ENCODE peak calls at places on chromosomes 11 and 22, in four cellular contexts. One of them, this sample, is unnamed.

GRCh38 chr11:67439321-67440228 is 2.1 kb upstream of the PTPRCAP start:
- DNase-seq in colonic mucosa: peak
- DNase-seq in lower lobe of right lung: no peak
- DNase-seq in HL-60: peak
- DNase-seq in this sample: no peak

GRCh38 chr22:35102663-35103062 is 36.7 kb downstream of the ISX start:
- DNase-seq in colonic mucosa: peak
- DNase-seq in lower lobe of right lung: peak
- DNase-seq in HL-60: peak
- DNase-seq in this sample: no peak

GRCh38 chr22:45673482-45674175 is 2.0 kb downstream of the ATXN10 start:
- DNase-seq in HL-60: peak
- DNase-seq in lower lobe of right lung: no peak
- DNase-seq in colonic mucosa: no peak
- DNase-seq in this sample: no peak

GRCh38 chr11:82229346-82229745 is 504.3 kb downstream of the FAM181B start:
- DNase-seq in lower lobe of right lung: no peak
- DNase-seq in colonic mucosa: no peak
- DNase-seq in HL-60: no peak
- DNase-seq in this sample: no peak

GRCh38 chr22:27512283-27512761 is 289.2 kb downstream of the MN1 start:
- DNase-seq in HL-60: no peak
- DNase-seq in colonic mucosa: peak
- DNase-seq in lower lobe of right lung: peak
- DNase-seq in this sample: no peak

GRCh38 chr11:58579192-58580129 is 598 bp downstream of the ZFP91 start:
- DNase-seq in lower lobe of right lung: peak
- DNase-seq in HL-60: peak
- DNase-seq in colonic mucosa: peak
- DNase-seq in this sample: peak

GRCh38 chr22:46971141-46971775 is 208.8 kb downstream of the TBC1D22A start:
- DNase-seq in lower lobe of right lung: no peak
- DNase-seq in HL-60: no peak
- DNase-seq in colonic mucosa: no peak
- DNase-seq in this sample: no peak

GRCh38 chr11:96050435-96051182 is 126.7 kb upstream of the MTMR2 start:
- DNase-seq in HL-60: no peak
- DNase-seq in colonic mucosa: no peak
- DNase-seq in lower lobe of right lung: no peak
- DNase-seq in this sample: no peak

GRCh38 chr11:66415423-66415822 is 5.4 kb upstream of the NPAS4 start:
- DNase-seq in HL-60: no peak
- DNase-seq in lower lobe of right lung: no peak
- DNase-seq in colonic mucosa: no peak
- DNase-seq in this sample: no peak

GRCh38 chr22:49884075-49884474 is 30.4 kb downstream of the ZBED4 start:
- DNase-seq in lower lobe of right lung: no peak
- DNase-seq in HL-60: no peak
- DNase-seq in colonic mucosa: no peak
- DNase-seq in this sample: no peak

GRCh38 chr11:10076458-10077141 is 217.4 kb downstream of the SBF2 start:
- DNase-seq in HL-60: peak
- DNase-seq in lower lobe of right lung: no peak
- DNase-seq in colonic mucosa: peak
- DNase-seq in this sample: peak

GRCh38 chr11:41784513-41785335 is 325.3 kb upstream of the LRRC4C start:
- DNase-seq in colonic mucosa: peak
- DNase-seq in HL-60: no peak
- DNase-seq in lower lobe of right lung: no peak
- DNase-seq in this sample: no peak

GRCh38 chr11:7251836-7252682 is at the start of gene SYT9:
- DNase-seq in colonic mucosa: peak
- DNase-seq in lower lobe of right lung: peak
- DNase-seq in HL-60: no peak
- DNase-seq in this sample: peak

GRCh38 chr11:64801591-64802369 is 1.2 kb downstream of the MAP4K2 start:
- DNase-seq in lower lobe of right lung: no peak
- DNase-seq in HL-60: peak
- DNase-seq in colonic mucosa: no peak
- DNase-seq in this sample: no peak

GRCh38 chr11:119055901-119056300 is 1.1 kb downstream of the HYOU1 start:
- DNase-seq in HL-60: peak
- DNase-seq in lower lobe of right lung: no peak
- DNase-seq in colonic mucosa: no peak
- DNase-seq in this sample: no peak

GRCh38 chr22:46547883-46548244 is 10.4 kb upstream of the CELSR1 start:
- DNase-seq in lower lobe of right lung: peak
- DNase-seq in colonic mucosa: no peak
- DNase-seq in HL-60: no peak
- DNase-seq in this sample: no peak

GRCh38 chr11:102437026-102437425 is 15.5 kb downstream of the TMEM123 start:
- DNase-seq in HL-60: no peak
- DNase-seq in lower lobe of right lung: no peak
- DNase-seq in colonic mucosa: no peak
- DNase-seq in this sample: no peak

GRCh38 chr11:1460396-1460795 is 26.2 kb downstream of the MOB2 start:
- DNase-seq in HL-60: no peak
- DNase-seq in lower lobe of right lung: peak
- DNase-seq in colonic mucosa: peak
- DNase-seq in this sample: no peak

GRCh38 chr11:83319346-83319745 is 33.2 kb upstream of the CCDC90B start:
- DNase-seq in HL-60: no peak
- DNase-seq in lower lobe of right lung: no peak
- DNase-seq in colonic mucosa: no peak
- DNase-seq in this sample: no peak

GRCh38 chr11:118872403-118872821 is 11.3 kb upstream of the CXCR5 start:
- DNase-seq in HL-60: no peak
- DNase-seq in lower lobe of right lung: no peak
- DNase-seq in colonic mucosa: no peak
- DNase-seq in this sample: no peak

GRCh38 chr11:34395916-34396555 is 38.2 kb upstream of the ABTB2 start:
- DNase-seq in colonic mucosa: no peak
- DNase-seq in HL-60: no peak
- DNase-seq in lower lobe of right lung: no peak
- DNase-seq in this sample: no peak

GRCh38 chr22:32574957-32575893 is 100.6 kb downstream of the FBXO7 start:
- DNase-seq in HL-60: no peak
- DNase-seq in lower lobe of right lung: no peak
- DNase-seq in colonic mucosa: no peak
- DNase-seq in this sample: no peak

GRCh38 chr11:28490763-28491382 is 382.7 kb downstream of the METTL15 start:
- DNase-seq in HL-60: no peak
- DNase-seq in colonic mucosa: no peak
- DNase-seq in lower lobe of right lung: no peak
- DNase-seq in this sample: no peak

GRCh38 chr11:60984149-60984548 is 12.7 kb downstream of the CD6 start:
- DNase-seq in colonic mucosa: no peak
- DNase-seq in HL-60: no peak
- DNase-seq in lower lobe of right lung: no peak
- DNase-seq in this sample: no peak

GRCh38 chr11:7079545-7080135 is 9.2 kb upstream of the RBMXL2 start:
- DNase-seq in HL-60: no peak
- DNase-seq in colonic mucosa: no peak
- DNase-seq in lower lobe of right lung: no peak
- DNase-seq in this sample: no peak

GRCh38 chr11:131760191-131760951 is 390.0 kb downstream of the NTM start:
- DNase-seq in colonic mucosa: no peak
- DNase-seq in HL-60: no peak
- DNase-seq in lower lobe of right lung: no peak
- DNase-seq in this sample: peak

GRCh38 chr22:24208012-24208749 is 26.9 kb downstream of the SUSD2 start:
- DNase-seq in lower lobe of right lung: no peak
- DNase-seq in colonic mucosa: no peak
- DNase-seq in HL-60: peak
- DNase-seq in this sample: no peak

GRCh38 chr11:123511037-123511870 is 81.2 kb downstream of the GRAMD1B start:
- DNase-seq in colonic mucosa: peak
- DNase-seq in lower lobe of right lung: peak
- DNase-seq in HL-60: peak
- DNase-seq in this sample: peak

GRCh38 chr22:20319041-20319744 is 667 bp downstream of the DGCR6L start:
- DNase-seq in lower lobe of right lung: peak
- DNase-seq in HL-60: peak
- DNase-seq in colonic mucosa: no peak
- DNase-seq in this sample: no peak

GRCh38 chr11:105734422-105734821 is 124.5 kb downstream of the GRIA4 start:
- DNase-seq in HL-60: no peak
- DNase-seq in lower lobe of right lung: no peak
- DNase-seq in colonic mucosa: no peak
- DNase-seq in this sample: no peak

GRCh38 chr11:68331338-68331947 is 19.1 kb downstream of the LRP5 start:
- DNase-seq in HL-60: no peak
- DNase-seq in lower lobe of right lung: no peak
- DNase-seq in colonic mucosa: peak
- DNase-seq in this sample: no peak

GRCh38 chr11:70507466-70508230 is 109.3 kb downstream of the CTTN start:
- DNase-seq in HL-60: no peak
- DNase-seq in lower lobe of right lung: peak
- DNase-seq in colonic mucosa: no peak
- DNase-seq in this sample: no peak

GRCh38 chr22:37121887-37122591 is 12.5 kb upstream of the TMPRSS6 start:
- DNase-seq in HL-60: no peak
- DNase-seq in lower lobe of right lung: no peak
- DNase-seq in colonic mucosa: peak
- DNase-seq in this sample: no peak

GRCh38 chr11:6557761-6558674 is 45.4 kb downstream of the RRP8 start:
- DNase-seq in lower lobe of right lung: no peak
- DNase-seq in colonic mucosa: no peak
- DNase-seq in HL-60: no peak
- DNase-seq in this sample: no peak

GRCh38 chr11:47104337-47104950 is 72.2 kb downstream of the ARFGAP2 start:
- DNase-seq in lower lobe of right lung: no peak
- DNase-seq in colonic mucosa: no peak
- DNase-seq in HL-60: no peak
- DNase-seq in this sample: no peak

GRCh38 chr11:64347171-64347867 is 7.3 kb downstream of the CCDC88B start:
- DNase-seq in HL-60: peak
- DNase-seq in colonic mucosa: no peak
- DNase-seq in lower lobe of right lung: no peak
- DNase-seq in this sample: no peak

GRCh38 chr11:33598426-33599069 is 102.1 kb downstream of the C11orf91 start:
- DNase-seq in colonic mucosa: no peak
- DNase-seq in lower lobe of right lung: no peak
- DNase-seq in HL-60: no peak
- DNase-seq in this sample: no peak

GRCh38 chr11:74863410-74863809 is 85.5 kb downstream of the XRRA1 start:
- DNase-seq in colonic mucosa: no peak
- DNase-seq in HL-60: no peak
- DNase-seq in lower lobe of right lung: no peak
- DNase-seq in this sample: no peak
- TF ChIP-seq CTCF in colonic mucosa: no peak
- TF ChIP-seq CTCF in HL-60: no peak
- TF ChIP-seq CTCF in lower lobe of right lung: no peak
- TF ChIP-seq CTCF in this sample: no peak

GRCh38 chr11:32434387-32435151 is 770 bp downstream of the WT1 start:
- DNase-seq in HL-60: peak
- DNase-seq in colonic mucosa: no peak
- DNase-seq in lower lobe of right lung: no peak
- DNase-seq in this sample: peak
- TF ChIP-seq CTCF in HL-60: peak
- TF ChIP-seq CTCF in colonic mucosa: no peak
- TF ChIP-seq CTCF in lower lobe of right lung: no peak
- TF ChIP-seq CTCF in this sample: no peak

GRCh38 chr11:92211576-92212167 is 12.9 kb upstream of the FAT3 start:
- DNase-seq in lower lobe of right lung: no peak
- DNase-seq in colonic mucosa: no peak
- DNase-seq in HL-60: no peak
- DNase-seq in this sample: peak
- TF ChIP-seq CTCF in lower lobe of right lung: peak
- TF ChIP-seq CTCF in colonic mucosa: no peak
- TF ChIP-seq CTCF in HL-60: no peak
- TF ChIP-seq CTCF in this sample: peak

GRCh38 chr11:113974741-113975470 is at the start of gene HTR3A:
- DNase-seq in colonic mucosa: peak
- DNase-seq in lower lobe of right lung: peak
- DNase-seq in HL-60: no peak
- DNase-seq in this sample: peak
- TF ChIP-seq CTCF in colonic mucosa: no peak
- TF ChIP-seq CTCF in lower lobe of right lung: no peak
- TF ChIP-seq CTCF in HL-60: no peak
- TF ChIP-seq CTCF in this sample: no peak

GRCh38 chr22:38299758-38300157 is 17.5 kb downstream of the CSNK1E start:
- DNase-seq in lower lobe of right lung: no peak
- DNase-seq in HL-60: no peak
- DNase-seq in colonic mucosa: no peak
- DNase-seq in this sample: no peak

GRCh38 chr22:38300197-38300945 is 16.9 kb downstream of the CSNK1E start:
- DNase-seq in lower lobe of right lung: no peak
- DNase-seq in colonic mucosa: no peak
- DNase-seq in HL-60: no peak
- DNase-seq in this sample: no peak

GRCh38 chr22:38296372-38296771 is 20.9 kb downstream of the CSNK1E start:
- DNase-seq in lower lobe of right lung: no peak
- DNase-seq in colonic mucosa: no peak
- DNase-seq in HL-60: no peak
- DNase-seq in this sample: no peak

GRCh38 chr22:38299001-38299651 is 18.1 kb downstream of the CSNK1E start:
- DNase-seq in HL-60: no peak
- DNase-seq in colonic mucosa: no peak
- DNase-seq in lower lobe of right lung: no peak
- DNase-seq in this sample: no peak

DNA sequence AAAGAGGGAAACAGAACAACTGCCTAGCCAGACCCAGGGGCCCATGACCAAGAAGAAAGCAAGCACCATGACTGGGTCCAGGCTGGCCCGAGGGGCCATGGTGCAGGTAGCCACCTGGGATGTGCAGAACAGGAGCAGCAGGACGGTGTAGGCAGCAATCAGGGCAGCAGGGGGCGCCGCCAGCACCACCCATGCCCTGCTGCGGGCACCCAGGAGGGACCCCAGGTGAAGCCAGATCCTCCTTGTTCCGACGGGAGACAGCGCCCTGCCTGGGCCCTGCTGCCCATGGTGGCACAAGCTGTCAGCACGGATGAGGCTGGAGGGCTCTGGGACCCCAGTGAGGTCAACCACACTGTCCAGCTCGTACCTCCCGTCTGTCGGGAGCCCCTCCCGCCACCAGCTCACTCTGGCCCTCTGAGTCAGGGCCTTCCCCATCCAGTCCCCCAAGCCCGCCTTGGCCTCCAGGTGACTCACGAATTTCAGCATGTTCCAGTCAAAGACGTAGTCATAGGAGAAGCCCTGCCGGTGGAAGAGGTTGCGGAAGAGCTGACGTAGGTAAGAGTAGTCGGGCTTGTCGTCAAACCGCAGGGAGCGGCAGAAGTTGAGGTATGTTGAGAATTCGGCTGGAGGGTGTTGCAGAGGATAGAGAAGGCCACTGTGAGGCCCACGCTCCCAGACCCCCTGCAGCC is 18.8 kb downstream of the CSNK1E start:
- DNase-seq in lower lobe of right lung: no peak
- DNase-seq in HL-60: no peak
- DNase-seq in colonic mucosa: no peak
- DNase-seq in this sample: no peak
- TF ChIP-seq CTCF in lower lobe of right lung: peak
- TF ChIP-seq CTCF in HL-60: no peak
- TF ChIP-seq CTCF in colonic mucosa: peak
- TF ChIP-seq CTCF in this sample: peak